ENCODE peak calls at places on chromosomes 2 and 18, in eight cellular contexts. M, F, G, E, X, P, Y and O are unnamed samples.

GRCh38 chr2:191222507-191222906 is 22.7 kb upstream of the MYO1B start:
- DNase-seq in E (peak), M (peak), G (no peak), F (no peak), P (no peak), X (no peak), Y (no peak), O (no peak)

GRCh38 chr2:194750926-194751325 is 906.1 kb upstream of the SLC39A10 start:
- DNase-seq in G (no peak), F (no peak), E (no peak), Y (no peak), M (no peak), P (no peak), X (no peak), O (no peak)

GRCh38 chr2:205056066-205056678 is 510.9 kb downstream of the PARD3B start:
- DNase-seq in X (peak), M (no peak), Y (no peak), P (no peak), E (peak), G (no peak), F (no peak), O (no peak)

GRCh38 chr2:224646242-224646846 is 61.2 kb upstream of the CUL3 start:
- DNase-seq in E (peak), Y (peak), X (peak), F (peak), G (no peak), P (no peak), M (peak), O (peak)

GRCh38 chr2:233448565-233448964 is 94.3 kb downstream of the DGKD start:
- DNase-seq in G (no peak), E (no peak), M (no peak), X (peak), P (no peak), F (no peak), Y (no peak), O (no peak)

GRCh38 chr2:222293660-222294630 is 4.9 kb downstream of the PAX3 start:
- DNase-seq in G (no peak), P (no peak), Y (no peak), M (no peak), F (no peak), X (no peak), E (no peak), O (no peak)

GRCh38 chr2:176997074-176997791 is 215.4 kb upstream of the HNRNPA3 start:
- DNase-seq in M (peak), Y (no peak), E (peak), P (no peak), G (no peak), F (peak), X (peak), O (peak)

GRCh38 chr18:6776193-6776592 is 46.7 kb downstream of the ARHGAP28 start:
- DNase-seq in P (no peak), G (no peak), E (peak), M (peak), Y (no peak), X (peak), F (no peak), O (no peak)

GRCh38 chr18:64115906-64116305 is 33.0 kb downstream of the LINC00305 start:
- DNase-seq in E (peak), Y (no peak), G (no peak), F (no peak), P (no peak), M (no peak), X (no peak), O (no peak)

GRCh38 chr2:236579746-236580315 is 10.2 kb downstream of the ACKR3 start:
- DNase-seq in E (no peak), G (no peak), M (no peak), Y (no peak), P (no peak), F (no peak), X (no peak), O (no peak)

GRCh38 chr2:177334940-177335543 is 57.5 kb upstream of the AGPS start:
- DNase-seq in E (peak), P (no peak), X (peak), M (peak), G (no peak), Y (peak), F (peak), O (no peak)

GRCh38 chr18:23067236-23067635 is 68.0 kb upstream of the CABLES1 start:
- DNase-seq in E (no peak), X (peak), M (no peak), F (no peak), G (no peak), Y (no peak), P (no peak), O (no peak)

GRCh38 chr2:24359701-24360049 is 661 bp downstream of the ITSN2 start:
- DNase-seq in Y (no peak), X (no peak), M (no peak), E (peak), P (peak), G (peak), F (no peak), O (peak)

GRCh38 chr2:108911401-108911800 is 77.6 kb downstream of the EDAR start:
- DNase-seq in P (no peak), E (no peak), X (no peak), G (no peak), Y (no peak), M (no peak), F (no peak), O (no peak)

GRCh38 chr2:134206029-134206428 is 47.8 kb upstream of the MGAT5 start:
- DNase-seq in M (no peak), Y (no peak), P (no peak), E (no peak), G (no peak), X (no peak), F (no peak), O (no peak)

GRCh38 chr2:102122115-102122514 is 20.4 kb upstream of the IL1R1 start:
- DNase-seq in P (no peak), F (no peak), G (no peak), X (peak), M (peak), E (peak), Y (no peak), O (peak)

GRCh38 chr2:46460991-46461715 is 18.2 kb upstream of the TMEM247 start:
- DNase-seq in Y (peak), X (peak), G (peak), M (peak), E (peak), F (peak), P (peak), O (peak)

GRCh38 chr2:77007668-77008067 is 514.5 kb downstream of the LRRTM4 start:
- DNase-seq in E (no peak), M (peak), F (no peak), Y (no peak), G (no peak), P (no peak), X (no peak), O (no peak)

GRCh38 chr2:104733544-104733943 is 120.4 kb upstream of the POU3F3 start:
- DNase-seq in P (no peak), X (no peak), E (no peak), Y (peak), G (no peak), F (peak), M (no peak), O (no peak)

GRCh38 chr2:101617786-101618185 is 79.7 kb upstream of the MAP4K4 start:
- DNase-seq in F (no peak), X (no peak), E (no peak), Y (no peak), P (no peak), G (no peak), M (peak), O (no peak)

GRCh38 chr18:3251963-3252277 is 4.3 kb downstream of the MYL12A start:
- DNase-seq in F (no peak), E (no peak), Y (no peak), G (no peak), X (no peak), P (no peak), M (no peak), O (no peak)

GRCh38 chr2:12762976-12763375 is 46.2 kb downstream of the TRIB2 start:
- DNase-seq in P (no peak), E (no peak), Y (no peak), G (no peak), X (no peak), F (no peak), M (peak), O (no peak)

GRCh38 chr2:120526997-120527945 is 181.3 kb downstream of the INHBB start:
- DNase-seq in F (no peak), M (no peak), P (no peak), E (no peak), Y (no peak), X (no peak), G (no peak), O (no peak)

GRCh38 chr2:241948901-241949735 is 79.6 kb downstream of the RTP5 start:
- DNase-seq in G (no peak), P (no peak), F (no peak), Y (no peak), M (no peak), E (no peak), X (no peak), O (no peak)

GRCh38 chr18:21100141-21100540 is 11.5 kb downstream of the ROCK1 start:
- DNase-seq in P (no peak), G (no peak), M (no peak), Y (no peak), X (peak), E (no peak), F (no peak), O (no peak)

GRCh38 chr2:44715671-44716077 is 225.8 kb upstream of the SIX3 start:
- DNase-seq in E (peak), P (no peak), G (no peak), Y (peak), M (peak), X (peak), F (peak), O (peak)

GRCh38 chr2:169047253-169048250 is 16.4 kb upstream of the ABCB11 start:
- DNase-seq in M (no peak), E (no peak), P (no peak), F (no peak), X (no peak), Y (no peak), G (no peak), O (no peak)

GRCh38 chr2:170715932-170716777 is 1.0 kb downstream of the SP5 start:
- DNase-seq in G (no peak), E (no peak), Y (peak), X (no peak), M (no peak), F (no peak), P (no peak), O (no peak)

GRCh38 chr2:11677146-11678055 is 7.4 kb upstream of the NTSR2 start:
- DNase-seq in P (no peak), G (no peak), M (no peak), E (no peak), X (no peak), Y (peak), F (no peak), O (no peak)

GRCh38 chr2:38076250-38076709 is 329 bp upstream of the CYP1B1 start:
- DNase-seq in P (no peak), Y (peak), X (peak), G (no peak), E (peak), M (peak), F (peak), O (peak)

GRCh38 chr2:239153806-239154591 is 246.8 kb downstream of the HDAC4 start:
- DNase-seq in F (no peak), X (no peak), G (no peak), Y (no peak), P (no peak), E (no peak), M (no peak), O (no peak)

GRCh38 chr2:10325278-10326145 is 22.8 kb downstream of the HPCAL1 start:
- DNase-seq in F (no peak), G (no peak), Y (no peak), E (no peak), M (no peak), P (no peak), X (no peak), O (no peak)

GRCh38 chr2:1752751-1753150 is 8.4 kb upstream of the PXDN start:
- DNase-seq in G (no peak), F (no peak), X (no peak), E (no peak), Y (no peak), M (no peak), P (no peak), O (no peak)

GRCh38 chr2:162967137-162967536 is 128.6 kb upstream of the KCNH7 start:
- DNase-seq in M (no peak), P (no peak), E (no peak), X (no peak), G (no peak), Y (no peak), F (no peak), O (no peak)

GRCh38 chr18:62033756-62034155 is 140.9 kb upstream of the RNF152 start:
- DNase-seq in Y (no peak), F (no peak), E (peak), P (no peak), X (no peak), G (no peak), M (no peak), O (no peak)

GRCh38 chr18:29147944-29148343 is 971.0 kb upstream of the CDH2 start:
- DNase-seq in F (no peak), X (peak), P (no peak), M (no peak), Y (peak), G (no peak), E (peak), O (peak)

GRCh38 chr18:55488473-55488872 is 99.5 kb downstream of the TCF4 start:
- DNase-seq in G (no peak), F (no peak), P (no peak), E (no peak), M (no peak), X (no peak), Y (peak), O (no peak)

GRCh38 chr2:239086325-239087020 is 238.6 kb downstream of the TWIST2 start:
- DNase-seq in M (no peak), Y (no peak), F (no peak), P (no peak), E (no peak), X (no peak), G (no peak), O (no peak)

GRCh38 chr2:71531522-71532047 is 78.2 kb downstream of the DYSF start:
- DNase-seq in G (no peak), Y (no peak), P (no peak), M (no peak), X (no peak), F (peak), E (peak), O (no peak)

GRCh38 chr2:11355194-11356053 is 11.0 kb upstream of the ROCK2 start:
- DNase-seq in F (no peak), X (no peak), E (no peak), G (no peak), P (no peak), Y (no peak), M (no peak), O (no peak)